ENCODE peak calls at places on chromosomes 7 and 10, in four cellular contexts. One of them, this sample, is unnamed.

GRCh38 chr7:33530664-33531063 is 374.7 kb upstream of the BMPER start:
- DNase-seq in fibroblast of pulmonary artery: no peak
- DNase-seq in activated B cell treated with CpG ODN at 0.5 μM for 24 hours: no peak
- DNase-seq in cardiac fibroblast: no peak
- DNase-seq in this sample: no peak

GRCh38 chr7:111198255-111198654 is 107.3 kb downstream of the LRRN3 start:
- DNase-seq in fibroblast of pulmonary artery: peak; percentile 92
- DNase-seq in activated B cell treated with CpG ODN at 0.5 μM for 24 hours: no peak
- DNase-seq in cardiac fibroblast: peak; percentile 91
- DNase-seq in this sample: no peak

GRCh38 chr10:84008878-84009277 is 130.4 kb upstream of the GHITM start:
- DNase-seq in fibroblast of pulmonary artery: peak; percentile 6
- DNase-seq in activated B cell treated with CpG ODN at 0.5 μM for 24 hours: no peak
- DNase-seq in cardiac fibroblast: peak; percentile 14
- DNase-seq in this sample: peak; percentile 7

GRCh38 chr10:88156341-88156740 is 292.9 kb downstream of the PTEN start:
- DNase-seq in fibroblast of pulmonary artery: peak; percentile 29
- DNase-seq in activated B cell treated with CpG ODN at 0.5 μM for 24 hours: no peak
- DNase-seq in cardiac fibroblast: peak; percentile 25
- DNase-seq in this sample: no peak

GRCh38 chr10:70758757-70759514 is 26.2 kb downstream of the TBATA start:
- DNase-seq in fibroblast of pulmonary artery: peak; percentile 77
- DNase-seq in activated B cell treated with CpG ODN at 0.5 μM for 24 hours: no peak
- DNase-seq in cardiac fibroblast: peak; percentile 82
- DNase-seq in this sample: no peak

GRCh38 chr10:13716161-13717071 is 129.7 kb downstream of the PRPF18 start:
- DNase-seq in fibroblast of pulmonary artery: peak; percentile 90
- DNase-seq in activated B cell treated with CpG ODN at 0.5 μM for 24 hours: no peak
- DNase-seq in cardiac fibroblast: peak; percentile 68
- DNase-seq in this sample: no peak

GRCh38 chr10:44979281-44980181 is 922 bp upstream of the DEPP1 start:
- DNase-seq in fibroblast of pulmonary artery: no peak
- DNase-seq in activated B cell treated with CpG ODN at 0.5 μM for 24 hours: no peak
- DNase-seq in cardiac fibroblast: no peak
- DNase-seq in this sample: no peak

GRCh38 chr7:45089314-45089891 is 634 bp upstream of the NACAD start:
- DNase-seq in fibroblast of pulmonary artery: peak; percentile 43
- DNase-seq in activated B cell treated with CpG ODN at 0.5 μM for 24 hours: no peak
- DNase-seq in cardiac fibroblast: peak; percentile 54
- DNase-seq in this sample: peak; percentile 54

GRCh38 chr7:81488210-81488609 is 281.6 kb downstream of the HGF start:
- DNase-seq in fibroblast of pulmonary artery: no peak
- DNase-seq in activated B cell treated with CpG ODN at 0.5 μM for 24 hours: no peak
- DNase-seq in cardiac fibroblast: no peak
- DNase-seq in this sample: no peak

GRCh38 chr7:40572810-40573470 is 438.1 kb downstream of the SUGCT start:
- DNase-seq in fibroblast of pulmonary artery: peak; percentile 82
- DNase-seq in activated B cell treated with CpG ODN at 0.5 μM for 24 hours: no peak
- DNase-seq in cardiac fibroblast: peak; percentile 71
- DNase-seq in this sample: no peak

GRCh38 chr10:13536674-13537366 is 8.0 kb upstream of the BEND7 start:
- DNase-seq in fibroblast of pulmonary artery: peak; percentile 49
- DNase-seq in activated B cell treated with CpG ODN at 0.5 μM for 24 hours: no peak
- DNase-seq in cardiac fibroblast: peak; percentile 56
- DNase-seq in this sample: peak; percentile 14

GRCh38 chr7:13948019-13948781 is 41.3 kb downstream of the ETV1 start:
- DNase-seq in fibroblast of pulmonary artery: no peak
- DNase-seq in activated B cell treated with CpG ODN at 0.5 μM for 24 hours: no peak
- DNase-seq in cardiac fibroblast: no peak
- DNase-seq in this sample: peak; percentile 2

GRCh38 chr7:2312272-2312929 is 1.8 kb downstream of the SNX8 start:
- DNase-seq in fibroblast of pulmonary artery: no peak
- DNase-seq in activated B cell treated with CpG ODN at 0.5 μM for 24 hours: peak; percentile 33
- DNase-seq in cardiac fibroblast: no peak
- DNase-seq in this sample: peak; percentile 54

GRCh38 chr7:47474211-47474936 is 107.5 kb downstream of the TNS3 start:
- DNase-seq in fibroblast of pulmonary artery: no peak
- DNase-seq in activated B cell treated with CpG ODN at 0.5 μM for 24 hours: no peak
- DNase-seq in cardiac fibroblast: no peak
- DNase-seq in this sample: no peak

GRCh38 chr7:151945224-151945623 is 11.0 kb upstream of the GALNTL5 start:
- DNase-seq in fibroblast of pulmonary artery: no peak
- DNase-seq in activated B cell treated with CpG ODN at 0.5 μM for 24 hours: no peak
- DNase-seq in cardiac fibroblast: no peak
- DNase-seq in this sample: no peak

GRCh38 chr7:85000973-85001372 is 185.9 kb downstream of the SEMA3D start:
- DNase-seq in fibroblast of pulmonary artery: no peak
- DNase-seq in activated B cell treated with CpG ODN at 0.5 μM for 24 hours: no peak
- DNase-seq in cardiac fibroblast: no peak
- DNase-seq in this sample: no peak

GRCh38 chr10:122637371-122637770 is 62.3 kb downstream of the C10orf120 start:
- DNase-seq in fibroblast of pulmonary artery: no peak
- DNase-seq in activated B cell treated with CpG ODN at 0.5 μM for 24 hours: no peak
- DNase-seq in cardiac fibroblast: no peak
- DNase-seq in this sample: no peak

GRCh38 chr10:83685458-83685857 is 453.9 kb upstream of the GHITM start:
- DNase-seq in fibroblast of pulmonary artery: no peak
- DNase-seq in activated B cell treated with CpG ODN at 0.5 μM for 24 hours: no peak
- DNase-seq in cardiac fibroblast: peak; percentile 8
- DNase-seq in this sample: no peak

GRCh38 chr7:69419928-69420327 is 178.3 kb upstream of the AUTS2 start:
- DNase-seq in fibroblast of pulmonary artery: no peak
- DNase-seq in activated B cell treated with CpG ODN at 0.5 μM for 24 hours: no peak
- DNase-seq in cardiac fibroblast: no peak
- DNase-seq in this sample: no peak

GRCh38 chr7:55065511-55066229 is 46.9 kb downstream of the EGFR start:
- DNase-seq in fibroblast of pulmonary artery: peak; percentile 90
- DNase-seq in activated B cell treated with CpG ODN at 0.5 μM for 24 hours: no peak
- DNase-seq in cardiac fibroblast: peak; percentile 89
- DNase-seq in this sample: no peak

GRCh38 chr7:1447551-1448244 is 11.6 kb downstream of the MICALL2 start:
- DNase-seq in fibroblast of pulmonary artery: peak; percentile 41
- DNase-seq in activated B cell treated with CpG ODN at 0.5 μM for 24 hours: no peak
- DNase-seq in cardiac fibroblast: peak; percentile 57
- DNase-seq in this sample: no peak

GRCh38 chr10:119131512-119132240 is 27.8 kb downstream of the DENND10 start:
- DNase-seq in fibroblast of pulmonary artery: peak; percentile 73
- DNase-seq in activated B cell treated with CpG ODN at 0.5 μM for 24 hours: no peak
- DNase-seq in cardiac fibroblast: peak; percentile 66
- DNase-seq in this sample: peak; percentile 46

GRCh38 chr7:150958071-150958552 is 20.0 kb downstream of the KCNH2 start:
- DNase-seq in fibroblast of pulmonary artery: no peak
- DNase-seq in activated B cell treated with CpG ODN at 0.5 μM for 24 hours: no peak
- DNase-seq in cardiac fibroblast: no peak
- DNase-seq in this sample: no peak

GRCh38 chr10:132375116-132375794 is 21.7 kb upstream of the PWWP2B start:
- DNase-seq in fibroblast of pulmonary artery: no peak
- DNase-seq in activated B cell treated with CpG ODN at 0.5 μM for 24 hours: no peak
- DNase-seq in cardiac fibroblast: no peak
- DNase-seq in this sample: no peak

GRCh38 chr7:148670807-148671206 is 27.9 kb upstream of the CUL1 start:
- DNase-seq in fibroblast of pulmonary artery: no peak
- DNase-seq in activated B cell treated with CpG ODN at 0.5 μM for 24 hours: no peak
- DNase-seq in cardiac fibroblast: no peak
- DNase-seq in this sample: no peak

GRCh38 chr10:7855205-7855604 is 36.9 kb downstream of the TAF3 start:
- DNase-seq in fibroblast of pulmonary artery: no peak
- DNase-seq in activated B cell treated with CpG ODN at 0.5 μM for 24 hours: no peak
- DNase-seq in cardiac fibroblast: no peak
- DNase-seq in this sample: no peak

GRCh38 chr10:61588770-61589211 is 73.9 kb upstream of the CABCOCO1 start:
- DNase-seq in fibroblast of pulmonary artery: no peak
- DNase-seq in activated B cell treated with CpG ODN at 0.5 μM for 24 hours: no peak
- DNase-seq in cardiac fibroblast: no peak
- DNase-seq in this sample: no peak

GRCh38 chr10:99834410-99834809 is 52.0 kb downstream of the ABCC2 start:
- DNase-seq in fibroblast of pulmonary artery: peak; percentile 48
- DNase-seq in activated B cell treated with CpG ODN at 0.5 μM for 24 hours: no peak
- DNase-seq in cardiac fibroblast: no peak
- DNase-seq in this sample: no peak

GRCh38 chr7:92691578-92691977 is 101.4 kb upstream of the FAM133B start:
- DNase-seq in fibroblast of pulmonary artery: peak; percentile 81
- DNase-seq in activated B cell treated with CpG ODN at 0.5 μM for 24 hours: no peak
- DNase-seq in cardiac fibroblast: peak; percentile 81
- DNase-seq in this sample: peak; percentile 7

DNA sequence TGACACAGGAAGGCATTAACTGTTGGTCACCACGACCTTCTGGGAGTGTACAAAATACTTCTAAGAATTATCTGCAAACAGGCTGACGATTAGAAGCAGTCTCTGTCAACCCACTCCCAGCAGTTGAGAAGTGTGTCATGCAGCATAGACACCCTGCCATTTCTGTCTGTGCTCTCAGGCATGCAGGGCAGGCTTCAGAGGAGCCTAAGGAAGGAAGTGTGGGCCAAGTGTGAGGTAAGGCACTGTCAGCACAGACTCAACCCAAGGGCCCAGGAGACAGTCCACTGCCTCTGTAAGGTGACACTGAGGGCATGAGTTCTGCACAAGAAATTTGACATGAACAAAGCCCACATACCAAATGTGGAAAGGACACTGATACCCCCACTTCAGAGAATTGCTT is 109.0 kb upstream of the VIPR2 start:
- DNase-seq in fibroblast of pulmonary artery: no peak
- DNase-seq in activated B cell treated with CpG ODN at 0.5 μM for 24 hours: no peak
- DNase-seq in cardiac fibroblast: no peak
- DNase-seq in this sample: no peak
- TF ChIP-seq CTCF in fibroblast of pulmonary artery: no peak
- TF ChIP-seq CTCF in activated B cell treated with CpG ODN at 0.5 μM for 24 hours: no peak
- TF ChIP-seq CTCF in cardiac fibroblast: no peak
- TF ChIP-seq CTCF in this sample: no peak

DNA sequence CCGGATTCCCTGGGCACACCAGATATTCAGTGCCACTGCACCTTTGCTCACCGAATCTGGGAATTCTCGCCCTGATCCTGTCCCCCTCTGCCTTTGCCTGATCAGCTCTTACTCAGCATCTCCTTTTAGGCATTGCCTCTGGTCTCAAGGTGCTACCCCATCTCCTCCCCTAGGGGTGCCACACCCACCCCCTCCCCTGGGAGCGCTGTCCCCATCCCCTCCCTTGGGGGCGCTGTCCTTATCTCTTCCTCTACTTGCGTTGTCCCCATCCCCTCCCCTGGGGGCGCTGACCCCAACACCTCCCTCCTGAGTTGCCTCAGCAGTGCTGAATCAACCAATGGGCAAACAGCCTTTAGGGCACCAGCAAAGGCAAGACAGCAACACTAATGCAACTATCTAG is 686.9 kb upstream of the FOXK1 start:
- DNase-seq in fibroblast of pulmonary artery: no peak
- DNase-seq in activated B cell treated with CpG ODN at 0.5 μM for 24 hours: no peak
- DNase-seq in cardiac fibroblast: no peak
- DNase-seq in this sample: no peak
- TF ChIP-seq CTCF in fibroblast of pulmonary artery: no peak
- TF ChIP-seq CTCF in activated B cell treated with CpG ODN at 0.5 μM for 24 hours: no peak
- TF ChIP-seq CTCF in cardiac fibroblast: no peak
- TF ChIP-seq CTCF in this sample: no peak

GRCh38 chr10:36608866-36609265 is 516.5 kb upstream of the ANKRD30A start:
- DNase-seq in fibroblast of pulmonary artery: peak; percentile 27
- DNase-seq in activated B cell treated with CpG ODN at 0.5 μM for 24 hours: no peak
- DNase-seq in cardiac fibroblast: no peak
- DNase-seq in this sample: no peak

GRCh38 chr10:36608251-36608650 is 517.1 kb upstream of the ANKRD30A start:
- DNase-seq in fibroblast of pulmonary artery: peak; percentile 75
- DNase-seq in activated B cell treated with CpG ODN at 0.5 μM for 24 hours: no peak
- DNase-seq in cardiac fibroblast: peak; percentile 54
- DNase-seq in this sample: no peak

DNA sequence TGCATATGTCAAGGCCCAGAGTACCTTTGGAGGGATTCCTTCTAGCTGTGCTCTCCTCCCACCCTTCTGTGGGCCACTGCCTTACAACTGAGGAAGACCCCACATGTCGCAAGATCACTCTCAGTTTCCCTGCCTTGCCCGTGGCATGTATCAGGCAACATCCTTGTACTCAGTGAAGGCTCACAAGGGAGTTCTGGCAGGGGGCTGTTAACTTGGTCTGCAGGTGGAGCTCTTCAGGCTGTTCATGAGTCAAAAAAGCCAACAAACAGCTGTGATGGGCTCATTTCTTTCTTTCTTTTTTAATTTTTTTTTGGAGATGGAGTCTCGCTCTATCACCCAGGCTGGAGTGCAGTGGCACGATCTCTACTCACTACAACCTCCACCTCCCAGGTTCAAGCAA is 513.0 kb upstream of the ANKRD30A start:
- DNase-seq in fibroblast of pulmonary artery: no peak
- DNase-seq in activated B cell treated with CpG ODN at 0.5 μM for 24 hours: no peak
- DNase-seq in cardiac fibroblast: no peak
- DNase-seq in this sample: no peak
- TF ChIP-seq CTCF in fibroblast of pulmonary artery: no peak
- TF ChIP-seq CTCF in activated B cell treated with CpG ODN at 0.5 μM for 24 hours: no peak
- TF ChIP-seq CTCF in cardiac fibroblast: no peak
- TF ChIP-seq CTCF in this sample: no peak

GRCh38 chr7:5283421-5284303 is 919 bp downstream of the SLC29A4 start:
- DNase-seq in fibroblast of pulmonary artery: no peak
- DNase-seq in activated B cell treated with CpG ODN at 0.5 μM for 24 hours: no peak
- DNase-seq in cardiac fibroblast: no peak
- DNase-seq in this sample: no peak

GRCh38 chr7:5287802-5288201 is 5.1 kb downstream of the SLC29A4 start:
- DNase-seq in fibroblast of pulmonary artery: no peak
- DNase-seq in activated B cell treated with CpG ODN at 0.5 μM for 24 hours: no peak
- DNase-seq in cardiac fibroblast: no peak
- DNase-seq in this sample: no peak

GRCh38 chr7:5286933-5287332 is 4.2 kb downstream of the SLC29A4 start:
- DNase-seq in fibroblast of pulmonary artery: no peak
- DNase-seq in activated B cell treated with CpG ODN at 0.5 μM for 24 hours: no peak
- DNase-seq in cardiac fibroblast: no peak
- DNase-seq in this sample: no peak

GRCh38 chr7:5282464-5283316 is at the start of gene SLC29A4:
- DNase-seq in fibroblast of pulmonary artery: peak; percentile 42
- DNase-seq in activated B cell treated with CpG ODN at 0.5 μM for 24 hours: no peak
- DNase-seq in cardiac fibroblast: peak; percentile 49
- DNase-seq in this sample: no peak

DNA sequence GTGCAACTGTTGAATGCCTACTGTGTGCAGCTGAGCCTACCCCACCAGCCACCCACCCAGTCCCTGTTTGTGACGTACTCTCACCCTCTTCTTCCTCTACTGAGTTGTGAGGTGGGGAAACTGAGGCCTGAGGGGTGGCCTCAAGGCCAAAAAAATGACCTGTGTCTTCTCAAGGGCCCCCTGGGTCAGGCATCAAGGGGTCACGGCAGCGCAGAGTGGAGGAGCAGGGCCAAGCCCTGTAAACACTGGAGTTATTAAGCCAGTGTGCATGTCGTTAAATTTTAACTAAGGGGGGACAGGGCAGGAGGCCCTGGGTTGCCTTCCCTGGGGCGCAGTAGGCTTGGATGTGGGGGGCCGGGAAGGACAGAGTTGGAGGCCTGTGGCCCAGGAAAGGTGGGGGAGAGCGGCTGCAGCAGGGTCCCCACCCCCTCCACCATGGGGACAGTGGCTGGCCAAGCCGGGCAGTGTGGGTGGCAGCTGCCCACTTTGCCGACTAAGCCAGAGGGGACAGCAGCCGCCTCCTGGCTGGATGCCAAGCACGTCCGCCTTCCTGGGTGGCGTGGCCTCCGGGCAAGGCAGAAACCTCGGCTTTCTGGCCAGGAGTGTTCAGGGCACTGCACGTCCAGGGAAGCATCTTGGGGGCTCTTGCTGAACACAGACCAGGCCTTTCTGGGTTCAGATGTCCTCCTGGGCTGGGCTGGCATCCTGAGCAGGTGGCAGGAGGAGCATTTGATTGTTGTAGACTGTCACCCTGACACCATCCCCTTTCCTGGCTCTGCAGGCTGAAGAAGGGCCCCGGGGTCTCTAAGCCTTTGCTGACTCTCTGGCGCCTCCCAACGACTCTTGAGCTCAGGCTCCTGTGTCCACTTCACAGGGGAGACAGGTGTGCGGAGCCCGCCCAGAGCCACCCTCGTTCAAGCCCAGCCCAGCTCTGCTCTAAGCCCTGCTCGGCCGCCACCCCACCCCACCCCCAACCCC is 1.9 kb downstream of the SLC29A4 start:
- DNase-seq in fibroblast of pulmonary artery: no peak
- DNase-seq in activated B cell treated with CpG ODN at 0.5 μM for 24 hours: no peak
- DNase-seq in cardiac fibroblast: peak; percentile 23
- DNase-seq in this sample: no peak
- TF ChIP-seq CTCF in fibroblast of pulmonary artery: peak; percentile 28
- TF ChIP-seq CTCF in activated B cell treated with CpG ODN at 0.5 μM for 24 hours: no peak
- TF ChIP-seq CTCF in cardiac fibroblast: peak; percentile 30
- TF ChIP-seq CTCF in this sample: peak; percentile 65